ENCODE peak calls at places on chromosomes 13 and 19, in four cellular contexts. B is left ventricle myocardium inferior, W is IMR-90, Z is kidney. X is an unnamed sample.

GRCh38 chr13:99907038-99907437 is 64.5 kb downstream of the ZIC5 start:
- DNase-seq in B (no peak), W (no peak), Z (no peak), X (no peak)

GRCh38 chr19:2578391-2578826 is 102.5 kb downstream of the GADD45B start:
- DNase-seq in W (peak; percentile 49), B (peak; percentile 38), Z (peak; percentile 79), X (no peak)

GRCh38 chr13:106001443-106001842 is 534.0 kb downstream of the EFNB2 start:
- DNase-seq in B (no peak), Z (no peak), W (no peak), X (no peak)

GRCh38 chr19:5867201-5868136 is 2.9 kb downstream of the FUT5 start:
- DNase-seq in B (no peak), Z (no peak), W (no peak), X (no peak)

GRCh38 chr19:53903055-53903680 is 5.9 kb upstream of the CACNG7 start:
- DNase-seq in B (no peak), W (peak; percentile 30), Z (peak; percentile 4), X (no peak)

GRCh38 chr13:104799152-104799551 is 1732.9 kb upstream of the SLC10A2 start:
- DNase-seq in B (no peak), W (no peak), Z (no peak), X (no peak)

GRCh38 chr13:96900992-96901391 is 93.3 kb downstream of the OXGR1 start:
- DNase-seq in B (no peak), Z (no peak), W (no peak), X (no peak)

GRCh38 chr19:10760268-10760944 is 42.5 kb downstream of the DNM2 start:
- DNase-seq in B (no peak), W (no peak), Z (peak; percentile 82), X (peak; percentile 40)

GRCh38 chr13:29679357-29680050 is 84.0 kb upstream of the SLC7A1 start:
- DNase-seq in B (peak; percentile 52), W (no peak), Z (peak; percentile 75), X (peak; percentile 62)

GRCh38 chr19:29771708-29772415 is 39.9 kb upstream of the CCNE1 start:
- DNase-seq in Z (no peak), W (peak; percentile 37), B (peak; percentile 28), X (peak; percentile 78)

GRCh38 chr19:13880059-13880672 is 3.2 kb downstream of the NANOS3 start:
- DNase-seq in Z (peak; percentile 99), B (peak; percentile 98), W (peak; percentile 93), X (peak; percentile 99)

GRCh38 chr19:5719274-5719960 is 529 bp downstream of the LONP1 start:
- DNase-seq in Z (peak; percentile 82), W (peak; percentile 13), B (no peak), X (no peak)

GRCh38 chr13:20550799-20551198 is 16.2 kb upstream of the IFT88 start:
- DNase-seq in B (no peak), Z (no peak), W (no peak), X (no peak)

GRCh38 chr13:113401452-113402415 is 37.8 kb upstream of the GRTP1 start:
- DNase-seq in Z (peak; percentile 72), W (no peak), B (no peak), X (peak; percentile 66)

GRCh38 chr13:113400621-113401451 is 36.9 kb upstream of the GRTP1 start:
- DNase-seq in B (peak; percentile 80), W (no peak), Z (no peak), X (peak; percentile 84)

GRCh38 chr13:113397606-113398425 is 33.9 kb upstream of the GRTP1 start:
- DNase-seq in B (no peak), Z (no peak), W (no peak), X (no peak)

GRCh38 chr13:113399755-113400149 is 35.8 kb upstream of the GRTP1 start:
- DNase-seq in Z (peak; percentile 69), W (no peak), B (no peak), X (no peak)

GRCh38 chr13:113398963-113399754 is 35.2 kb upstream of the GRTP1 start:
- DNase-seq in W (no peak), Z (no peak), B (no peak), X (no peak)
- H3K27ac ChIP-seq in W (no peak overlapping the region), Z (no peak overlapping the region), B (peak overlapping the region; percentile 97), X (peak overlapping the region; percentile 70)

DNA sequence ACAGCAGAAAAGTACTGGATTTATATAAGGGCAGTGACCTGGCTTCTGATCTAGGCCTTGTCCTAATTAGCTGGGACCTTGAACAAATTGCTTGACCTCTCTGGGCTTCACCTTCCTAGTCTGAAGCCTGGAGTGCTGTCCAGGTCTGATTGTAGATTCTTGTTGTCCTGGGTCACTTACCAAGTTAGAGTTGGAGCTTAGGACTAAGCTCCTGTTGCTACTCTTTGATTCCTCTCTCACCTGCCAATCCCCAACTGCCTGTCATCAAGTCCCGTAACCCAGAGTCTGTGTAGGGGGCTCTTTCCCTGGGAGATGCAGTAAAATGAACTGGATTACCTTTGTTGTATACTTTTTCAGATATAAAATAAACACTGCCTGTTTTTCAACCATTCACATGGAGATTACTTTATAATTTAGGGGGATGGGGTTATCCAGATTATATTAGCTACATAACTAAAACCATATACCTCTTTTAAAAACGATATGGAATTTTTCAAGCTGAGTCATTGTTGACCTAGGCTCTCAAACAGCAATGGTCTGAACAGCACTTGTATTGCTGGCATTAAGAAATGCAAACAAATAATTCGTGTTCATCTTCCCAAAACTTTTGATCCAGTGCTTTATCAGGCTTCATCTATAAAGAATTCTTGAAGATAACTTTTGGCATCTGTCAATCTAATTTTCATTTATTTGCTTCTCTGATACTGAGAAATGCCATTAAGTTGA is 5.8 kb downstream of the ARHGAP35 start:
- DNase-seq in W (no peak), Z (no peak), B (no peak), X (no peak)
- H3K27ac ChIP-seq in W (no peak overlapping the region), Z (no peak overlapping the region), B (peak overlapping the region; percentile 98), X (peak overlapping the region; percentile 42)

DNA sequence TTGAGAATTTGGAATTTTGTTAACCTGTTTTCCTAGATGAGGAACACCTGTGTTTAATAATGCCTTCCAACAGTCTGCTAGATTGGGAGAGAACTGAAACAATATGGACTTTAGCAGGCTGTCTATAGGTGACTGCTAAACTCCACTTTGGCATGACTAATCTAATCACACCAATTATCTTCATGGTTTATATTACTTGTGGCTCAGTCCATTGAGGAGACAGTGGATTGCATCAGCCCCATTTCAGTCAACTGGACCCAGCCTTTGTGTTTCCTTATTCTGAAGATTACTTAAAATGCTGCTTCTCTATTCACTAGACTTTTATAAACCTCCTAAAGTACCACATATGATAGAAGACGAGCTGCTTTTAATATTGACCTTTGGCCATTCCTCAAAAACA is 295.6 kb downstream of the NDFIP2 start:
- DNase-seq in W (peak; percentile 50), B (no peak), Z (no peak), X (no peak)
- H3K27ac ChIP-seq in W (no peak overlapping the region), B (no peak overlapping the region), Z (no peak overlapping the region), X (no peak overlapping the region)

DNA sequence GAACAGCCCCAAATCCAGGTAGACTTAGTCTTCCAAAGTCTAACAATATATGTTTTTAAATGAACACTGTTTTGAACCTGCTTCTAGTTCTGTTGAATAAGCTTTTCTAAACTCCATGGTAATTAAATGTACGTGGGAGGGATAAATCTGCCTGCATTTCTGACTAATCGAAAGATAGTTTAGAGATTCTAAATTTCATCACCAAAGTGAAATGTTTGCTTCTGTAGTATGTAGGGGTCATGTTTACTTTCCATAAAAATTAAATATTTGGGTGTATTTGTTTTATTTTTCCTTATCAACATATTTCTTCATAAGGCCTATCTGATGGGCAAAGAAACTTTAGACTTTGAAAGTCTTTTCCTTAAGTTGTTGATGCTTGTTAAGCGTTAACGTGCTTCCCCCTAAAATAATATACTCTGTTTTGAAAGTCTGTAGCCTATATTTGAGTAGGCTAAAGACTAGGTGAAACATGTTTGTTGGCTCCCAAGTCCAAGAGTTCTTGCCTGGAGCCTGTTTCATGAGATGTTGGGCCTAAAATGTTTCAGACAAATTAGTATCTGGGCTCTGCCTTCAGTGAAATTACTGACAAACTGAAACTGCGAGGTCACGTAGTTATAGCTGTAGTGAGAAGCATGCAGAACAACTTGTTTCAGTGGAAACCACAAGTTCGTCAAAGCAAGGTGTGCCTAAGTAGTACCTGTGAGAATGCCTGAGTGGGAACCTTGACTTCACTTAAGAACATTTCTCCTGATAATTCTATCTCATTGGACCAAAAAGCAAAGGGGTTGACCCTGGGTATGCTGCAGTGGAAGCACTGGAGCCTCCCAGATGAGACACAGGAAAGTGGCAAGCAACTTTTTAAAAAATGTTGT is 126.2 kb downstream of the LMO7 start:
- DNase-seq in W (peak; percentile 63), B (no peak), Z (no peak), X (no peak)
- H3K27ac ChIP-seq in W (peak overlapping the region; percentile 99), B (peak overlapping the region; percentile 78), Z (peak overlapping the region; percentile 40), X (peak overlapping the region; percentile 61)

DNA sequence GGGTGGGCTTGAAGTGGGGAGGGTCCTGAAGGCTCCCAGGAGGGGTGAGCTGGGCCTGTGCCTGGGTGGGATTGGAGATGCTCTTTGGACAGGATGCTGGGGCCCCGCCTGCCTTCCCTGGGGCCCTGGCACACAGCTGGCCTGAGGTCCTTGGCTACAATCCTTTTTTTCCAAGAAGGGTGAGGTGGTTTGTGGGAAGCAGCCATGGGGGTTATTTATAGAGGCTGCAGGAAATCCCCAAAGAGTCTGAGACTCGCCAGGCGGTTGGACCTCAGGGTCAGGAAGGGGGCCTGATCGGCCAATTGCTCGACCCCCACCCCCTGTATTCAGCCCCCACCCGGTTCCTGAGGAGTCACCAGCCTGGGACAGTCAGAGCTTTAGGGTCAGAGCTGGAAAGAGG is 10.0 kb downstream of the GTPBP3 start:
- DNase-seq in Z (peak; percentile 85), B (no peak), W (peak; percentile 20), X (peak; percentile 50)
- H3K27ac ChIP-seq in Z (peak overlapping the region; percentile 22), B (peak overlapping the region; percentile 70), W (no peak overlapping the region), X (peak overlapping the region; percentile 25)

GRCh38 chr19:42349378-42350107 is 24.1 kb downstream of the MEGF8 start:
- DNase-seq in Z (no peak), B (no peak), W (no peak), X (no peak)

GRCh38 chr19:42350417-42350816 is 25.0 kb downstream of the MEGF8 start:
- DNase-seq in B (no peak), W (no peak), Z (no peak), X (no peak)

GRCh38 chr19:42345191-42345812 is 19.9 kb downstream of the MEGF8 start:
- DNase-seq in B (no peak), Z (no peak), W (peak; percentile 38), X (no peak)

GRCh38 chr19:42351079-42351735 is 25.8 kb downstream of the MEGF8 start:
- DNase-seq in W (no peak), B (no peak), Z (no peak), X (no peak)

GRCh38 chr19:42348211-42348610 is 22.8 kb downstream of the MEGF8 start:
- DNase-seq in Z (no peak), B (no peak), W (no peak), X (no peak)
- H3K27ac ChIP-seq in Z (no peak overlapping the region), B (no peak overlapping the region), W (no peak overlapping the region), X (no peak overlapping the region)

GRCh38 chr19:18465964-18466339 is 28.0 kb upstream of the ISYNA1 start:
- DNase-seq in B (no peak), Z (no peak), W (no peak), X (no peak)
- H3K27ac ChIP-seq in B (peak overlapping the region; percentile 90), Z (no peak overlapping the region), W (peak overlapping the region; percentile 1), X (no peak overlapping the region)

GRCh38 chr13:98821372-98822237 is 69.1 kb upstream of the SLC15A1 start:
- DNase-seq in W (no peak), Z (no peak), B (no peak), X (no peak)
- H3K27ac ChIP-seq in W (no peak overlapping the region), Z (no peak overlapping the region), B (peak overlapping the region; percentile 76), X (peak overlapping the region; percentile 88)

GRCh38 chr19:49559443-49559842 is 20.9 kb downstream of the NOSIP start:
- DNase-seq in Z (no peak), B (no peak), W (no peak), X (no peak)
- H3K27ac ChIP-seq in Z (no peak overlapping the region), B (peak overlapping the region; percentile 66), W (no peak overlapping the region), X (no peak overlapping the region)

GRCh38 chr19:4712771-4713170 is 10.9 kb downstream of the DPP9 start:
- DNase-seq in B (peak; percentile 14), Z (no peak), W (no peak), X (peak; percentile 54)
- H3K27ac ChIP-seq in B (peak overlapping the region; percentile 91), Z (no peak overlapping the region), W (peak overlapping the region; percentile 56), X (peak overlapping the region; percentile 4)

X was measured in right cardiac atrium.